ENCODE peak calls at places on chromosomes 3 and 15, in ten cellular contexts. C, A, U, H, E, G, P, J, I and B are unnamed samples.

GRCh38 chr15:70284438-70285214 is 186.9 kb upstream of the TLE3 start:
- DNase-seq in G (no peak), I (no peak), U (no peak), P (no peak), E (no peak), H (no peak), A (no peak), C (peak; percentile 66), J (no peak), B (no peak)

GRCh38 chr3:34843479-34843870 is 795.9 kb upstream of the ARPP21 start:
- DNase-seq in U (peak; percentile 28), J (no peak), E (no peak), H (no peak), G (no peak), A (peak; percentile 34), I (peak; percentile 7), P (no peak), C (no peak), B (no peak)

GRCh38 chr3:129449279-129450115 is 9.5 kb downstream of the IFT122 start:
- DNase-seq in U (peak; percentile 40), I (peak; percentile 38), G (no peak), H (no peak), A (no peak), J (no peak), C (no peak), E (no peak), P (no peak), B (no peak)

GRCh38 chr15:25170113-25170731 is 215.4 kb downstream of the SNRPN start:
- DNase-seq in C (no peak), A (no peak), G (no peak), I (no peak), E (peak; percentile 11), J (no peak), H (no peak), U (no peak), P (no peak), B (no peak)

GRCh38 chr15:67915374-67916050 is 75.7 kb upstream of the RNU6-1 start:
- DNase-seq in A (peak; percentile 46), C (no peak), E (no peak), U (no peak), I (peak; percentile 21), P (peak; percentile 35), H (no peak), G (peak; percentile 79), J (no peak), B (no peak)

GRCh38 chr15:74630284-74631086 is 14.8 kb downstream of the CLK3 start:
- DNase-seq in I (no peak), U (no peak), A (no peak), G (no peak), E (peak; percentile 23), H (no peak), C (peak; percentile 86), P (no peak), J (no peak), B (no peak)

GRCh38 chr3:38438421-38438820 is 15.3 kb upstream of the ACVR2B start:
- DNase-seq in H (no peak), A (peak; percentile 45), C (no peak), U (no peak), G (no peak), I (no peak), J (no peak), P (no peak), E (no peak), B (no peak)

GRCh38 chr3:123432832-123433523 is 15.9 kb downstream of the ADCY5 start:
- DNase-seq in P (no peak), H (no peak), J (no peak), U (no peak), G (no peak), I (no peak), C (no peak), E (no peak), A (no peak), B (no peak)

GRCh38 chr3:127622772-127623576 is 6.0 kb upstream of the PODXL2 start:
- DNase-seq in H (no peak), G (no peak), E (no peak), A (no peak), J (no peak), I (no peak), U (no peak), C (no peak), P (no peak), B (no peak)

GRCh38 chr3:40691598-40691905 is 166.8 kb downstream of the ZNF621 start:
- DNase-seq in I (no peak), A (peak; percentile 23), C (no peak), U (no peak), E (no peak), J (peak; percentile 17), P (no peak), G (peak; percentile 23), H (no peak), B (no peak)

GRCh38 chr15:77029166-77030041 is 34.5 kb downstream of the PSTPIP1 start:
- DNase-seq in H (no peak), E (peak; percentile 22), I (no peak), P (no peak), C (peak; percentile 25), U (no peak), G (no peak), J (no peak), A (no peak), B (no peak)

GRCh38 chr3:172651936-172652595 is 58.8 kb downstream of the NCEH1 start:
- DNase-seq in P (no peak), I (no peak), E (no peak), C (no peak), G (no peak), J (no peak), A (no peak), U (no peak), H (no peak), B (no peak)

GRCh38 chr15:35115155-35115725 is 30.1 kb upstream of the NANOGP8 start:
- DNase-seq in G (no peak), H (no peak), C (no peak), U (peak; percentile 72), P (no peak), J (no peak), E (no peak), I (peak; percentile 24), A (peak; percentile 38), B (no peak)

GRCh38 chr3:177752841-177753240 is 555.6 kb upstream of the TBL1XR1 start:
- DNase-seq in U (no peak), I (no peak), G (no peak), E (no peak), H (no peak), J (no peak), A (no peak), P (no peak), C (no peak), B (no peak)
- TF ChIP-seq CTCF in U (no peak), I (no peak), G (no peak), E (no peak), H (no peak), J (no peak), A (no peak), P (no peak), C (no peak), B (no peak)

GRCh38 chr3:14634763-14635400 is 16.7 kb upstream of the CCDC174 start:
- DNase-seq in E (no peak), G (peak; percentile 37), I (no peak), A (no peak), J (no peak), C (no peak), P (no peak), H (no peak), U (no peak), B (no peak)

GRCh38 chr3:14640734-14641133 is 10.8 kb upstream of the CCDC174 start:
- DNase-seq in E (no peak), G (no peak), J (no peak), H (no peak), P (no peak), C (no peak), A (no peak), U (no peak), I (no peak), B (no peak)

GRCh38 chr3:14636496-14637087 is 15.0 kb upstream of the CCDC174 start:
- DNase-seq in J (no peak), I (no peak), H (no peak), G (no peak), E (no peak), P (no peak), C (no peak), A (no peak), U (no peak), B (no peak)

GRCh38 chr3:14641346-14641745 is 10.2 kb upstream of the CCDC174 start:
- DNase-seq in A (no peak), H (no peak), J (no peak), I (no peak), C (no peak), G (no peak), U (no peak), P (no peak), E (no peak), B (no peak)

GRCh38 chr3:14640157-14640562 is 11.4 kb upstream of the CCDC174 start:
- DNase-seq in G (peak; percentile 55), C (no peak), P (no peak), E (no peak), U (no peak), A (peak; percentile 40), J (peak; percentile 11), H (no peak), I (no peak), B (no peak)
- TF ChIP-seq CTCF in G (no peak), C (no peak), P (no peak), E (no peak), U (no peak), A (no peak), J (no peak), H (no peak), I (no peak), B (no peak)

DNA sequence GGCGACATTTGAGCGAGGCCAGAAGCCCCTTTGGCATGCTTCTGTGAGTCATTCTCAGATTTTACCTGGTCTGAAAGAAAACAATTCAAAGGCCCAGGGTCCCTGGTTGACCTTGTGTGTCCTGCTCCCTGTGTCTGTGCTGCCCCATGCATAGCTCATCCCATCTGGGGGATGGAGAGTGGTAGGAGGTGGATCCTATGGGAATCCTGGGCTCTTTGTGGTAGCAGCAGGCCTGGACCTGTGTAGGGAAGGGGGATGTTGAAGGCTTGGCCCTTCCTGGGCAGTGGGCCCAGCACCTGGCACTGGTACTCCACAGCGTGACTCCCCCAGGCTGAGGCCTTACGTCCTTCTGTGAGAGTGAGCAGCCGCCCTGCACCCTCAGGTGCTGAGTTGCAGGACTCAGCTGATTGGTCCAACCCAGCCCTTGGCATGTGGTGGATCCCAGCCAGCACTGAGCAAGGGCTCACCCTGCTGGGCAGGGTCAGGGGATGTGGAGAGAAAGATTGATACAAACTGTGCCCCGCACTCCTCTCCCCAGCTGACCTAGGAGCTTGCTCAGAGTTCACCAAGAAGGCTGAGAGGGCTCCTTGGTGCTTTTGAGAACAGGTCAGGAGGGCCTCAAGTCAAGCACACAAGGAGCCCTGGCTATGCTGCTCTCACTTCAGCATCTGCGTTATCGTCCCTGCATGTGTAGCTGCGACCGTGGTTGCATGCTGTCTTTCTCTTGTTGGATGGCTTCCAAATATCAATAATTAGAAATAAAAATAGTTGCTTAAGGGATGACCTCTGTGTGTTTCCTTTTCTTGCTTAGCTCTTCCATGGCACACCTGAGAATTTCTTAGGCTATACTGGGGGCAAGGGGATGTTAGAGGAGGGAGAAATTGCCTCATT is 21.4 kb upstream of the JMJD7 start:
- DNase-seq in P (no peak), C (no peak), J (no peak), A (no peak), E (peak; percentile 57), U (no peak), I (peak; percentile 50), H (no peak), G (no peak), B (no peak)
- TF ChIP-seq CTCF in P (no peak), C (no peak), J (no peak), A (no peak), E (peak; percentile 52), U (no peak), I (peak; percentile 37), H (no peak), G (no peak), B (no peak)

GRCh38 chr3:77319711-77320110 is 279.8 kb downstream of the ROBO2 start:
- DNase-seq in E (no peak), C (no peak), A (peak; percentile 1), P (no peak), J (no peak), H (no peak), G (no peak), U (no peak), I (peak; percentile 20), B (no peak)
- TF ChIP-seq CTCF in E (peak; percentile 67), C (no peak), A (no peak), P (peak; percentile 22), J (no peak), H (peak; percentile 31), G (no peak), U (peak; percentile 40), I (peak; percentile 55), B (peak; percentile 27)